ENCODE peak calls at places on chromosomes 5 and 9, in eight cellular contexts. S, K, L, F, M, W, I and Y are unnamed samples.

GRCh38 chr9:6024035-6024554 is 8.7 kb upstream of the RANBP6 start:
- DNase-seq in S (no peak), W (peak), M (no peak), I (peak), L (no peak), K (no peak), F (no peak), Y (no peak)

GRCh38 chr9:137761032-137761431 is 116.5 kb upstream of the CACNA1B start:
- DNase-seq in K (no peak), L (no peak), M (no peak), S (no peak), F (no peak), W (no peak), I (no peak), Y (no peak)

GRCh38 chr9:113609562-113610318 is 146.2 kb downstream of the RGS3 start:
- DNase-seq in I (peak), M (peak), K (no peak), L (no peak), F (peak), S (peak), W (no peak), Y (peak)

GRCh38 chr9:93112116-93112863 is 16.3 kb downstream of the CARD19 start:
- DNase-seq in L (no peak), F (no peak), I (peak), M (peak), K (no peak), W (no peak), S (no peak), Y (no peak)

GRCh38 chr9:127568618-127568970 is 43.5 kb upstream of the STXBP1 start:
- DNase-seq in S (no peak), K (no peak), L (no peak), M (no peak), F (no peak), I (no peak), W (peak), Y (no peak)

GRCh38 chr5:178434851-178435250 is 155.3 kb downstream of the COL23A1 start:
- DNase-seq in F (no peak), M (no peak), S (no peak), W (no peak), I (no peak), K (no peak), L (no peak), Y (no peak)

GRCh38 chr9:24245988-24246387 is 299.7 kb downstream of the IZUMO3 start:
- DNase-seq in I (no peak), S (no peak), L (no peak), W (no peak), K (no peak), F (peak), M (no peak), Y (no peak)

GRCh38 chr5:61280205-61280604 is 51.9 kb upstream of the ZSWIM6 start:
- DNase-seq in L (no peak), M (no peak), I (no peak), F (peak), K (no peak), S (no peak), W (no peak), Y (peak)

GRCh38 chr9:136343121-136343883 is 16.0 kb downstream of the GPSM1 start:
- DNase-seq in S (peak), I (no peak), W (no peak), K (no peak), L (no peak), F (no peak), M (no peak), Y (peak)

GRCh38 chr9:136225366-136225747 is 20.3 kb downstream of the QSOX2 start:
- DNase-seq in M (no peak), F (no peak), S (no peak), W (no peak), L (no peak), I (no peak), K (no peak), Y (no peak)

GRCh38 chr5:15643731-15644130 is 143.8 kb downstream of the FBXL7 start:
- DNase-seq in W (no peak), F (no peak), L (no peak), K (no peak), S (no peak), M (no peak), I (no peak), Y (no peak)

GRCh38 chr9:134185536-134186011 is 21.2 kb upstream of the RNU6ATAC start:
- DNase-seq in F (no peak), I (no peak), M (peak), S (no peak), K (no peak), L (no peak), W (no peak), Y (no peak)

GRCh38 chr9:95268681-95269080 is 48.8 kb downstream of the FANCC start:
- DNase-seq in S (no peak), L (no peak), F (peak), M (no peak), W (peak), I (peak), K (no peak), Y (peak)

GRCh38 chr5:143021595-143021994 is 251.4 kb downstream of the ARHGAP26 start:
- DNase-seq in M (no peak), K (no peak), I (no peak), W (no peak), S (no peak), F (no peak), L (no peak), Y (no peak)

GRCh38 chr5:143016777-143017374 is 246.7 kb downstream of the ARHGAP26 start:
- DNase-seq in M (no peak), S (no peak), W (peak), L (no peak), I (no peak), K (no peak), F (peak), Y (peak)

GRCh38 chr5:143017992-143018391 is 247.8 kb downstream of the ARHGAP26 start:
- DNase-seq in F (no peak), I (no peak), L (no peak), K (no peak), M (no peak), W (no peak), S (no peak), Y (no peak)

GRCh38 chr5:143019614-143020515 is 249.7 kb downstream of the ARHGAP26 start:
- DNase-seq in W (no peak), L (no peak), K (no peak), S (no peak), F (no peak), M (no peak), I (no peak), Y (no peak)

DNA sequence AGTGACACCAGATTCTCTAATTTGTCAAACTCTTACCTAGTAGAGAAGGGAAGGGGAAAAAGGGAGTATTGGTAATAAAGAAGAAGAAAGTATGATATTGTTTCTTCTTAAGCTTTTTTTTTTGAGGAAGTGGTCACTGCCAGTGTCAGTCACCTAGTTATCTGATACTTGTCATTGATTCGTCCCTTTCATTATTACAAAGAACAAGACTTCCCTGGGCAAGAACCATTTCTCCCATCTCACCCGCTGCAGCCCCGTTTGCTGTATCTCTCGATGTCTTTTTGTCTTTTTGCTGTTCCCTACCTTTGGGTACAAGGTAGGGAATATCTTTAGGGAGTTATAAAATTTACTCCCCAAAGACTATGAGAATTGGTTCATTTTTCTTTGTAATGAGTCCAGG is 249.0 kb downstream of the ARHGAP26 start:
- DNase-seq in M (no peak), I (no peak), W (no peak), F (no peak), K (no peak), S (no peak), L (no peak), Y (no peak)
- TF ChIP-seq POLR2A in M (no peak), I (no peak), W (no peak), F (no peak), K (no peak), S (no peak), L (no peak), Y (no peak)

DNA sequence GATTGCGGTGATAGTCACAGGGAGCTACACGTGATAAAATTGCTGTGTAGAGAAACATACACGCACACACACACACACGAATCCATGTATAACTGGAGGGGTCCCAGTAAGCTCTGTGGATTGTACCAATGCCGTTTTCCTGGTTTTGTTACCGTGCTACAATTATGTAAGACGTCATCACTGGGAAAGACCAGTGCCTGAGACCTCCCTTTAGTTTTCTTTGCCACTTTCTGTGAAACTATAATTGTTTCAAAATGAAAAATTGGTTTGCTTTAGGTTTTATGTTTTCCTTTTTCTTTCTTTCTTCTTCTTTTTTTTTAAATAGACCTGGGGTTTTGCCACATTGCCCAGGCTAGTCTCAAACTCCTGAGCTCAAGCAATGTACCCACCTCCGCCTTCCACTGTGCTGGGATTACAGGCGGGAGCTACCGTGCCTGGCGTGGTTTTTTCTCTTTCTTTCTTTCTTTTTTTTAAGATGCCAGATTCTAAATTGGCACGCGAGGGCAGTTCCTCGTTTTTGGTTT is 21.3 kb downstream of the OR2V2 start:
- DNase-seq in I (no peak), F (no peak), K (no peak), M (no peak), W (no peak), L (no peak), S (no peak), Y (no peak)
- H3K4me3 ChIP-seq in I (peak), F (no peak), K (no peak), M (no peak), W (peak), L (no peak), S (no peak), Y (no peak)

GRCh38 chr5:34842554-34842953 is 3.6 kb downstream of the TTC23L start:
- DNase-seq in W (no peak), I (no peak), M (no peak), L (no peak), F (no peak), S (no peak), K (no peak), Y (no peak)

GRCh38 chr5:34841816-34842215 is 2.9 kb downstream of the TTC23L start:
- DNase-seq in M (no peak), K (no peak), L (no peak), W (no peak), F (no peak), S (no peak), I (no peak), Y (no peak)

GRCh38 chr5:34834794-34835089 is 4.2 kb upstream of the TTC23L start:
- DNase-seq in S (no peak), M (no peak), K (no peak), F (no peak), I (no peak), L (no peak), W (no peak), Y (no peak)

GRCh38 chr5:34835664-34836063 is 3.3 kb upstream of the TTC23L start:
- DNase-seq in L (no peak), W (no peak), I (no peak), M (no peak), S (no peak), K (no peak), F (no peak), Y (no peak)

DNA sequence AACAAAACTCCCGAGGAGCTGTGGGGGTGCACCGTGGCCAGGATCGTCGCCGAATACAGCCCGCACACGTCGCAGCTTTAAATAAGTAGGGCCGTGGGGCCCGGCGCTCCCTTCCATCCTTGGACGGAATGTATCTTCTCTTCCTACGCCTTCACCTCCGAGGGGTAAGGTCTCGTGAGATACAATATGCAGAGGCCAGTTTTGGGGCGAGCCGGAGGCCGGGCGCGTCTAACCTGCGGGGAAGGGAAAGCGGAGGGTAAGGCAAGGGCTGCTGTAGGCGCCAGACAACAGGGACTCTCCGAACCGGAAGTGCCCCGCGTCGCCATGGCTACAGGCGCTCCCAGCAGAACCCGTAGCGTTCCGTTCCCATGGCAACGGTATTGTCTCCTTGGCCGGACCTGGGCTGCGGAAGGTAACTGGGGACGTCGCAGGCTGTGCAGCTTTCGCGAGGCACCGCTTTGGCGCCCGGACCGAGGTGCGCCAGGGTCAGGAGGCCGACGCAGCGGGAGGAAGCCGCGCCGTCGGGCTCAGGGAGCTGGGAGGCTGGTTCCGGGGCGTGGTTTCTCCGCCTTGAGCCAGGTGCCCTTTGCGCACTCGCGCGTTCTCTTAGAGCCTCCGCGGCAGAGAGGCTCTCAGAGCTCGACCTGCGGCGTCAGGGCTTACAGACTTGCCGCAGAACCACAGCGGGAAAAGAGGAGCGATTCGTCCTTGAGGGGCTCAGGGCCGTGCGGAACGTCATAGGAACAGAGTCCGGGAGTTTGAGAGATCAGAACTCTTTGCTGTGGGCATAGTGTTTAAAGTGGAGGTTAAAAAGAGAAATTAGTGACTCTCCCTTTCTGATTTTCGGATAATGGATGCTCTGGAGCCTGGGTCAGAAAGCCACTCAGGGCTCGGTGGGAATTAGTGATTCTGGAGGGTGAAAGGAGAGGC is at the start of gene TTC23L:
- DNase-seq in L (peak), K (peak), M (peak), I (peak), S (peak), F (peak), W (peak), Y (peak)
- TF ChIP-seq POLR2A in L (no peak), K (no peak), M (peak), I (peak), S (no peak), F (no peak), W (peak), Y (peak)

GRCh38 chr5:35135239-35135700 is 87.5 kb upstream of the AGXT2 start:
- DNase-seq in S (no peak), M (no peak), I (peak), K (no peak), L (no peak), W (no peak), F (no peak), Y (no peak)
- H3K4me3 ChIP-seq in S (no peak), M (no peak), I (no peak), K (no peak), L (no peak), W (no peak), F (no peak), Y (no peak)

GRCh38 chr9:124658165-124659017 is 112.7 kb downstream of the NR6A1 start:
- DNase-seq in M (peak), F (peak), S (peak), I (peak), K (peak), W (peak), L (no peak), Y (peak)
- TF ChIP-seq POLR2A in M (no peak), F (peak), S (no peak), I (peak), K (no peak), W (peak), L (no peak), Y (peak)